ENCODE peak calls at places on chromosomes 4 and X, in seven cellular contexts. C is foreskin keratinocyte, E is PC-3, X is kidney, G is psoas muscle, U is cardiac muscle cell, S is tibial nerve. Y is an unnamed sample.

GRCh38 chr4:74109894-74110605 is 11.1 kb upstream of the CXCL2 start:
- DNase-seq in C (peak), E (peak), X (no peak), G (no peak), U (peak), S (no peak), Y (no peak)

GRCh38 chr4:38673109-38673978 is 9.3 kb downstream of the KLF3 start:
- DNase-seq in C (peak), E (peak), X (peak), G (peak), U (no peak), S (peak), Y (no peak)

GRCh38 chrX:108168961-108169740 is 77.6 kb downstream of the ATG4A start:
- DNase-seq in C (no peak), E (no peak), X (no peak), G (no peak), U (no peak), S (no peak), Y (no peak)

GRCh38 chrX:32530802-32531403 is 680.4 kb downstream of the DMD start:
- DNase-seq in C (peak), E (peak), X (no peak), G (no peak), U (peak), S (peak), Y (no peak)

GRCh38 chr4:105304085-105304484 is 157.4 kb downstream of the TET2 start:
- DNase-seq in C (no peak), E (no peak), X (no peak), G (no peak), U (no peak), S (no peak), Y (no peak)

GRCh38 chr4:121428721-121429120 is 47.9 kb upstream of the QRFPR start:
- DNase-seq in C (peak), E (peak), X (no peak), G (no peak), U (peak), S (no peak), Y (no peak)

GRCh38 chr4:25881187-25881586 is 18.4 kb upstream of the SEL1L3 start:
- DNase-seq in C (no peak), E (no peak), X (no peak), G (no peak), U (no peak), S (no peak), Y (no peak)

GRCh38 chr4:141713771-141714445 is 77.5 kb downstream of the IL15 start:
- DNase-seq in C (peak), E (peak), X (no peak), G (no peak), U (peak), S (no peak), Y (no peak)

GRCh38 chr4:35710343-35710742 is 534.0 kb downstream of the ARAP2 start:
- DNase-seq in C (no peak), E (no peak), X (no peak), G (no peak), U (no peak), S (no peak), Y (no peak)

GRCh38 chr4:48910511-48910910 is 3.9 kb upstream of the OCIAD2 start:
- DNase-seq in C (no peak), E (no peak), X (no peak), G (no peak), U (no peak), S (no peak), Y (no peak)

GRCh38 chr4:100008048-100008447 is 58.0 kb upstream of the H2AZ1 start:
- DNase-seq in C (peak), E (no peak), X (no peak), G (no peak), U (peak), S (no peak), Y (no peak)

GRCh38 chr4:95106408-95106928 is 348.7 kb downstream of the BMPR1B start:
- DNase-seq in C (no peak), E (peak), X (no peak), G (no peak), U (no peak), S (no peak), Y (no peak)

GRCh38 chr4:57064811-57065711 is 45.1 kb downstream of the IGFBP7 start:
- DNase-seq in C (no peak), E (peak), X (peak), G (peak), U (peak), S (peak), Y (no peak)

GRCh38 chrX:104427693-104428092 is 138.3 kb upstream of the IL1RAPL2 start:
- DNase-seq in C (peak), E (no peak), X (no peak), G (no peak), U (no peak), S (no peak), Y (no peak)

GRCh38 chr4:51830146-51830545 is 12.8 kb upstream of the DCUN1D4 start:
- DNase-seq in C (no peak), E (no peak), X (no peak), G (no peak), U (no peak), S (no peak), Y (no peak)

GRCh38 chr4:180617203-180617602 is 1626.0 kb upstream of the TENM3 start:
- DNase-seq in C (no peak), E (peak), X (no peak), G (no peak), U (no peak), S (no peak), Y (no peak)

GRCh38 chr4:164293776-164294175 is 460.2 kb upstream of the SMIM31 start:
- DNase-seq in C (no peak), E (no peak), X (no peak), G (no peak), U (no peak), S (no peak), Y (no peak)

GRCh38 chr4:15147709-15148651 is 145.7 kb downstream of the CPEB2 start:
- DNase-seq in C (no peak), E (no peak), X (no peak), G (no peak), U (peak), S (no peak), Y (no peak)

GRCh38 chr4:147749811-147750321 is 18.0 kb downstream of the ARHGAP10 start:
- DNase-seq in C (no peak), E (no peak), X (no peak), G (no peak), U (no peak), S (no peak), Y (no peak)

GRCh38 chrX:56782791-56783449 is 53.9 kb downstream of the NBDY start:
- DNase-seq in C (no peak), E (no peak), X (peak), G (peak), U (no peak), S (no peak), Y (peak)

GRCh38 chrX:38112566-38112965 is 106.2 kb downstream of the SYTL5 start:
- DNase-seq in C (no peak), E (no peak), X (no peak), G (no peak), U (no peak), S (no peak), Y (no peak)

GRCh38 chr4:177879851-177880250 is 437.6 kb upstream of the AGA start:
- DNase-seq in C (no peak), E (peak), X (no peak), G (no peak), U (no peak), S (no peak), Y (no peak)
- TF ChIP-seq CTCF in C (no peak), E (peak), X (no peak), G (no peak), U (no peak), S (no peak), Y (no peak)

GRCh38 chrX:138745215-138745614 is 33.7 kb upstream of the FGF13 start:
- DNase-seq in C (peak), E (peak), X (no peak), G (no peak), U (peak), S (peak), Y (no peak)

DNA sequence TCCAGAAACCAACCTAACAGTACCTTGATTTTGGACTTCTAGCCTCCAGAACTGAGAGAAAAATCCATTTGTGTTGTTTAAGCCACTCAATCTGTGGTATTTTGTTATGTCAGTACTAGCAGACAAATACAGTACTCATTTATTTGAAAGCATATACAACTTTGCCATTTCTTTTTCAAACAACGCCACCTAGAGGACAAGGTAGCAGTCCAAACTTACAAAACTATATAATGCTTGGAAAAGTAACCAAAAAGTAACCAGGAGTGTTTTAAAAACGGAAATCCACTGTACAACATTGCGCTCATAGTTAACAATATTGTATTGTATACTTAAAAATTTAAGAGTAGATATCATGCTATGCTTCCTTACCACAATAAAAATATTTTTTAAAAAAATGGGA is 37.0 kb upstream of the FGF13 start:
- DNase-seq in C (no peak), E (peak), X (no peak), G (no peak), U (peak), S (no peak), Y (no peak)
- TF ChIP-seq CTCF in C (peak), E (peak), X (peak), G (peak), U (peak), S (no peak), Y (peak)

GRCh38 chrX:338836-339400 is 20.3 kb upstream of the GTPBP6 start:
- DNase-seq in C (no peak), E (no peak), X (peak), G (peak), U (no peak), S (no peak), Y (peak)
- TF ChIP-seq CTCF in C (no peak), E (no peak), X (no peak), G (no peak), U (no peak), S (no peak), Y (no peak)

GRCh38 chr4:139222215-139222614 is 45.2 kb upstream of the ELF2 start:
- DNase-seq in C (no peak), E (no peak), X (no peak), G (no peak), U (no peak), S (no peak), Y (no peak)
- TF ChIP-seq CTCF in C (no peak), E (no peak), X (no peak), G (no peak), U (no peak), S (no peak), Y (no peak)

DNA sequence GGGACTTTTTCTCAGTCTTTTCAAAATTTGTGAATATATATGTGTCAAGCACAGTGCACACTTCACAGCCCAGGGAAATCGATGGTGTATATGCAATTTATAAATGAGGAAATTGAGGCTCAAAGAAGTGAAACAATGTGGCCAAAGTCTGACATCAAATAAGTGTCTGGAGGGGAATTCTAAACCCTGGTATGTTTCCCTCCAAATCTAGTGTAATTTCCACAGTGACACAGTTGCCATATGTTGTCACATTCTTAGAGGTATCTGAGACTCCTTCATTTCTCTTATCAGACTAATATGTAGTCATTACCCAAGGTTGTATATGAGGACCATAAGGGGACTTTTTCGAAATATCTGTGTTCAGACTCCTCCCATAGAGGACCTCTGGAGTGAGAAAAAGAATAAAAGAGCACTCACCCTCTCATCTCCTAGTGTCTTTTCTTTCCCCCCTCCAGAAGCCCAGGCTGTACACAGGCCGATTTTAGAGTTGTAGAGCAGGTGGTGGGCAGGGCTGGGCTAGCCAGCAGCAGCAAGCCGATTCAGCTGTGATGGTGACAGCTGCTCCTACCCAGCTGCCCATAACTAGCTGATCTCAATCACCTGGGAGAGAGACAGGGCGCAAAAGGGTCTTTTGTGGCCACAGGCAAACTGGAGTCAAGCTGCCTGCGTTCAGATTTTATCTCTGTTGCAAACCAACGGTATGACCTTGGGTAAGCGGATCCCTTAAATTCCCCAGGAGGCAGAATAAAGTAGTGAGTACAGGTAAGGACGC is 55.1 kb downstream of the CLCN5 start:
- DNase-seq in C (no peak), E (no peak), X (no peak), G (no peak), U (no peak), S (no peak), Y (no peak)
- TF ChIP-seq CTCF in C (no peak), E (no peak), X (no peak), G (no peak), U (no peak), S (no peak), Y (no peak)

Y was measured in chondrocyte.